ENCODE peak calls at places on chromosomes 6 and 20, in eight cellular contexts. T is A673; E is dorsolateral prefrontal cortex; D is activated CD4-positive, alpha-beta T cell treated with anti-CD3 and anti-CD28 coated beads for 48 hours; Z is GOT3; X is renal cortical epithelial cell; U is nephron progenitor cell; M is fibroblast of pulmonary artery. V is an unnamed sample.

GRCh38 chr6:1827984-1828793 is 218.5 kb downstream of the FOXC1 start:
- DNase-seq in Z (no peak), E (no peak), U (no peak), X (no peak), M (no peak), D (no peak), T (no peak), V (no peak)

GRCh38 chr6:105645166-105645565 is 242.3 kb upstream of the PREP start:
- DNase-seq in E (no peak), M (no peak), U (no peak), D (no peak), T (no peak), X (no peak), Z (no peak), V (no peak)

GRCh38 chr6:12725263-12725662 is 8.7 kb downstream of the PHACTR1 start:
- DNase-seq in X (no peak), D (no peak), E (no peak), U (no peak), T (no peak), Z (no peak), M (no peak), V (no peak)

GRCh38 chr20:33387177-33387576 is 14.1 kb downstream of the CDK5RAP1 start:
- DNase-seq in D (no peak), T (no peak), U (no peak), Z (no peak), M (peak; percentile 62), X (no peak), E (no peak), V (no peak)

GRCh38 chr20:13298692-13299373 is 77.8 kb downstream of the ISM1 start:
- DNase-seq in X (no peak), E (no peak), T (no peak), M (no peak), Z (no peak), U (no peak), D (no peak), V (no peak)

GRCh38 chr6:82711992-82712788 is 348.6 kb downstream of the TPBG start:
- DNase-seq in Z (no peak), U (no peak), T (no peak), D (no peak), X (peak; percentile 85), M (peak; percentile 38), E (no peak), V (no peak)

GRCh38 chr6:144659202-144659731 is 374.1 kb downstream of the UTRN start:
- DNase-seq in E (no peak), Z (no peak), T (no peak), D (peak; percentile 4), X (peak; percentile 86), M (peak; percentile 86), U (peak; percentile 52), V (peak; percentile 44)

GRCh38 chr6:20211941-20212391 is 303 bp downstream of the MBOAT1 start:
- DNase-seq in D (no peak), E (no peak), T (no peak), Z (no peak), X (no peak), M (peak; percentile 47), U (no peak), V (peak; percentile 29)

GRCh38 chr20:17634666-17635319 is 47.2 kb downstream of the RRBP1 start:
- DNase-seq in M (peak; percentile 39), U (no peak), Z (no peak), E (no peak), D (no peak), T (no peak), X (no peak), V (no peak)

GRCh38 chr20:36878913-36879312 is 3.0 kb downstream of the TLDC2 start:
- DNase-seq in U (no peak), D (no peak), M (no peak), Z (no peak), X (no peak), E (no peak), T (no peak), V (no peak)

GRCh38 chr20:31936430-31936829 is 15.4 kb downstream of the PDRG1 start:
- DNase-seq in D (no peak), T (no peak), Z (no peak), E (no peak), X (no peak), M (no peak), U (no peak), V (no peak)

GRCh38 chr20:5197270-5197827 is 70.5 kb downstream of the CDS2 start:
- DNase-seq in D (no peak), X (no peak), T (no peak), Z (no peak), U (no peak), E (no peak), M (no peak), V (no peak)

GRCh38 chr6:25007269-25007699 is 71.5 kb upstream of the RIPOR2 start:
- DNase-seq in Z (no peak), T (no peak), M (no peak), X (no peak), E (no peak), U (no peak), D (peak; percentile 62), V (peak; percentile 32)

GRCh38 chr6:23890543-23891227 is 235.3 kb upstream of the NRSN1 start:
- DNase-seq in X (peak; percentile 42), M (no peak), T (peak; percentile 16), Z (no peak), U (no peak), E (no peak), D (no peak), V (peak; percentile 4)

GRCh38 chr6:107116923-107117417 is 1.7 kb upstream of the BEND3 start:
- DNase-seq in D (no peak), Z (no peak), E (no peak), T (no peak), U (no peak), X (no peak), M (no peak), V (no peak)

GRCh38 chr6:68252632-68253031 is 382.4 kb upstream of the ADGRB3 start:
- DNase-seq in D (no peak), T (no peak), U (no peak), M (no peak), X (no peak), E (no peak), Z (no peak), V (no peak)

GRCh38 chr6:50936277-50936681 is 117.6 kb downstream of the TFAP2B start:
- DNase-seq in D (no peak), Z (no peak), T (peak; percentile 98), M (no peak), E (no peak), U (no peak), X (peak; percentile 75), V (no peak)

GRCh38 chr20:46206025-46206424 is 87.9 kb downstream of the CD40 start:
- DNase-seq in U (no peak), E (no peak), Z (no peak), M (peak; percentile 58), X (peak; percentile 33), T (no peak), D (no peak), V (peak; percentile 90)

GRCh38 chr6:10383312-10384063 is 31.4 kb downstream of the TFAP2A start:
- DNase-seq in M (no peak), D (no peak), E (no peak), U (peak; percentile 59), Z (no peak), T (no peak), X (no peak), V (no peak)

GRCh38 chr6:155442562-155442961 is 13.1 kb downstream of the NOX3 start:
- DNase-seq in U (no peak), T (no peak), M (no peak), D (no peak), X (no peak), E (no peak), Z (no peak), V (no peak)

GRCh38 chr20:23231561-23232218 is 118.9 kb upstream of the NXT1 start:
- DNase-seq in U (no peak), M (peak; percentile 64), E (no peak), D (no peak), X (no peak), T (no peak), Z (no peak), V (no peak)

GRCh38 chr20:49207071-49207470 is 12.1 kb upstream of the DDX27 start:
- DNase-seq in X (no peak), Z (no peak), T (peak; percentile 32), U (no peak), D (peak; percentile 34), E (no peak), M (no peak), V (peak; percentile 16)

GRCh38 chr20:50320910-50321796 is 130.5 kb downstream of the CEBPB start:
- DNase-seq in X (peak; percentile 96), M (peak; percentile 92), D (peak; percentile 56), E (no peak), U (peak; percentile 82), T (no peak), Z (peak; percentile 65), V (no peak)

GRCh38 chr6:167760979-167761793 is 65.5 kb upstream of the AFDN start:
- DNase-seq in T (no peak), X (peak; percentile 91), E (no peak), D (no peak), U (peak; percentile 19), Z (no peak), M (peak; percentile 96), V (no peak)

GRCh38 chr6:100988391-100988999 is 107.4 kb upstream of the ASCC3 start:
- DNase-seq in T (no peak), U (no peak), Z (no peak), E (no peak), X (no peak), M (no peak), D (no peak), V (no peak)

GRCh38 chr6:33430991-33431879 is 11.4 kb downstream of the SYNGAP1 start:
- DNase-seq in U (peak; percentile 81), X (no peak), T (peak; percentile 92), Z (no peak), D (peak; percentile 85), M (peak; percentile 57), E (peak; percentile 85), V (peak; percentile 46)

GRCh38 chr20:19924255-19924654 is 92.9 kb upstream of the NAA20 start:
- DNase-seq in D (no peak), U (no peak), M (no peak), Z (no peak), E (no peak), X (no peak), T (no peak), V (no peak)

GRCh38 chr6:133115960-133116359 is 125.2 kb upstream of the EYA4 start:
- DNase-seq in E (no peak), M (no peak), D (no peak), T (peak; percentile 63), Z (no peak), U (no peak), X (no peak), V (no peak)

GRCh38 chr6:163943647-163944395 is 529.3 kb downstream of the QKI start:
- DNase-seq in M (peak; percentile 30), Z (no peak), U (peak; percentile 48), T (peak; percentile 46), D (no peak), X (no peak), E (peak; percentile 70), V (no peak)

GRCh38 chr20:50478162-50479036 is 31.8 kb upstream of the PTPN1 start:
- DNase-seq in M (peak; percentile 64), U (peak; percentile 56), D (peak; percentile 87), T (peak; percentile 91), Z (no peak), X (no peak), E (no peak), V (peak; percentile 80)

GRCh38 chr6:35011096-35012041 is 122.3 kb downstream of the ANKS1A start:
- DNase-seq in T (peak; percentile 54), E (no peak), U (no peak), M (no peak), D (peak; percentile 28), X (no peak), Z (no peak), V (no peak)

GRCh38 chr6:93424303-93425064 is 5.1 kb upstream of the EPHA7 start:
- DNase-seq in X (no peak), D (no peak), E (no peak), M (peak; percentile 37), T (peak; percentile 58), U (peak; percentile 3), Z (no peak), V (peak; percentile 52)

GRCh38 chr6:142374090-142374783 is 72.4 kb downstream of the ADGRG6 start:
- DNase-seq in Z (no peak), T (no peak), D (no peak), U (no peak), E (no peak), X (no peak), M (no peak), V (no peak)

GRCh38 chr20:7637184-7637583 is 303.1 kb downstream of the HAO1 start:
- DNase-seq in T (peak; percentile 1), Z (no peak), X (no peak), E (no peak), U (no peak), M (peak; percentile 33), D (no peak), V (no peak)

V was measured in AML-193.